ENCODE peak calls at places on chromosomes 16 and 17, in ten cellular contexts. D, E, L, O, P, T, K, F, S and R are unnamed samples. For H3K4me1, the result is how much of the 10 kb centered on the place peaks cover.

GRCh38 chr17:16504974-16505373 is 13.0 kb upstream of the LRRC75A start:
- DNase-seq in D (no peak), E (no peak), L (no peak), O (no peak), P (no peak), T (no peak), K (no peak), F (no peak), S (no peak), R (no peak)

GRCh38 chr16:22007509-22008214 is at the start of gene MOSMO:
- DNase-seq in D (peak), E (peak), L (peak), O (peak), P (peak), T (peak), K (peak), F (peak), S (peak), R (peak)

GRCh38 chr17:57261084-57261461 is 4.8 kb downstream of the MSI2 start:
- DNase-seq in D (no peak), E (no peak), L (peak), O (no peak), P (no peak), T (no peak), K (no peak), F (no peak), S (no peak), R (no peak)

GRCh38 chr16:75758215-75758614 is 31.9 kb upstream of the CPHXL start:
- DNase-seq in D (no peak), E (no peak), L (peak), O (no peak), P (no peak), T (no peak), K (no peak), F (peak), S (peak), R (no peak)

GRCh38 chr16:82096641-82097040 is 61.6 kb downstream of the HSD17B2 start:
- DNase-seq in D (no peak), E (no peak), L (no peak), O (no peak), P (no peak), T (no peak), K (no peak), F (no peak), S (no peak), R (no peak)

GRCh38 chr16:49763826-49764225 is 92.1 kb downstream of the ZNF423 start:
- DNase-seq in D (no peak), E (no peak), L (peak), O (no peak), P (no peak), T (no peak), K (no peak), F (no peak), S (no peak), R (no peak)

GRCh38 chr16:50040028-50040427 is 15.0 kb downstream of the CNEP1R1 start:
- DNase-seq in D (no peak), E (no peak), L (no peak), O (no peak), P (peak), T (no peak), K (no peak), F (no peak), S (no peak), R (no peak)

GRCh38 chr16:49502136-49502881 is 128.7 kb downstream of the C16orf78 start:
- DNase-seq in D (peak), E (no peak), L (no peak), O (no peak), P (no peak), T (no peak), K (no peak), F (no peak), S (no peak), R (no peak)

GRCh38 chr16:17850626-17851265 is 380.0 kb upstream of the XYLT1 start:
- DNase-seq in D (no peak), E (no peak), L (no peak), O (no peak), P (no peak), T (no peak), K (no peak), F (no peak), S (no peak), R (no peak)

GRCh38 chr17:79205688-79206205 is 131.1 kb downstream of the ENGASE start:
- DNase-seq in D (no peak), E (no peak), L (no peak), O (no peak), P (no peak), T (no peak), K (no peak), F (no peak), S (no peak), R (no peak)

GRCh38 chr17:9821921-9822320 is at the start of gene GSG1L2:
- DNase-seq in D (no peak), E (no peak), L (no peak), O (no peak), P (no peak), T (no peak), K (no peak), F (no peak), S (no peak), R (no peak)

GRCh38 chr16:81774348-81774747 is 4.7 kb upstream of the PLCG2 start:
- DNase-seq in D (no peak), E (no peak), L (no peak), O (no peak), P (no peak), T (no peak), K (no peak), F (no peak), S (no peak), R (no peak)

GRCh38 chr17:260031-260791 is 78.8 kb upstream of the DOC2B start:
- DNase-seq in D (no peak), E (no peak), L (no peak), O (no peak), P (peak), T (peak), K (no peak), F (no peak), S (no peak), R (no peak)

GRCh38 chr17:45451131-45451530 is 18.5 kb upstream of the ARHGAP27 start:
- DNase-seq in D (no peak), E (no peak), L (no peak), O (no peak), P (no peak), T (peak), K (no peak), F (no peak), S (no peak), R (no peak)

GRCh38 chr16:66188786-66189725 is 177.4 kb upstream of the CDH5 start:
- DNase-seq in D (no peak), E (no peak), L (peak), O (no peak), P (no peak), T (no peak), K (no peak), F (peak), S (peak), R (no peak)

GRCh38 chr17:70184770-70185169 is 15.4 kb downstream of the KCNJ2 start:
- DNase-seq in D (no peak), E (no peak), L (peak), O (no peak), P (no peak), T (no peak), K (no peak), F (peak), S (no peak), R (peak)

GRCh38 chr17:354651-355556 is 2.3 kb upstream of the RPH3AL start:
- DNase-seq in D (no peak), E (no peak), L (no peak), O (no peak), P (no peak), T (no peak), K (peak), F (no peak), S (no peak), R (peak)

GRCh38 chr17:41498276-41498675 is 7.1 kb downstream of the KRT13 start:
- DNase-seq in D (no peak), E (no peak), L (no peak), O (no peak), P (no peak), T (no peak), K (no peak), F (no peak), S (peak), R (no peak)

GRCh38 chr17:63601439-63602371 is 1.0 kb downstream of the TACO1 start:
- DNase-seq in D (no peak), E (no peak), L (peak), O (no peak), P (no peak), T (no peak), K (no peak), F (peak), S (peak), R (peak)

GRCh38 chr16:87067890-87068289 is 249.3 kb downstream of the C16orf95 start:
- DNase-seq in D (no peak), E (no peak), L (no peak), O (no peak), P (no peak), T (peak), K (no peak), F (no peak), S (no peak), R (no peak)

GRCh38 chr16:1691956-1692355 is 13.9 kb downstream of the JPT2 start:
- DNase-seq in D (no peak), E (no peak), L (peak), O (no peak), P (no peak), T (no peak), K (no peak), F (peak), S (no peak), R (peak)

DNA sequence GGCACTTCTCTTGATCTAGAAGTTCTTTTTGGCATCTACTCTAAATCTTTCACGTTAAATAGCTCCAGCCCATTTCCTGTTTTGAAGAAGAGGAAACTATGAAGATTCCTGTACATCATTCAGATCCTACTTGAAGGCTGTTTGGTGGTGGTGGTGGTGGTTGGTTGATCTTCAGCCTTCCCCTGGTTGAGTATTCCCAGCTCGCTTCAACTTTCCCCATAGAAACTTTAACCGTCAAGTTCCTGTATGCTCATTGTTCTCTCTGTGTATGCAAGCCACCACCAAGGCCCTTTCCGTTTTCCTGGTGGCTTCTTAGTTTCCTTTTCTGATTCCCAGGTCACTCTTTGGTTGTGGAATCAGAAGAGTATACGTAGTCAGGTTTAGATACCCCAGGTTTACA is 3.3 kb downstream of the LRRC46 start:
- DNase-seq in D (no peak), E (no peak), L (no peak), O (no peak), P (no peak), T (no peak), K (no peak), F (no peak), S (no peak), R (no peak)
- H3K4me1 ChIP-seq in D (under half), E (under half), L (under half), O (half or more), P (under half), T (under half), K (under half), F (under half), S (under half), R (under half)

GRCh38 chr17:40326014-40326831 is 17.2 kb downstream of the RARA start:
- DNase-seq in D (peak), E (peak), L (no peak), O (peak), P (peak), T (no peak), K (no peak), F (no peak), S (no peak), R (no peak)

GRCh38 chr17:40327244-40327666 is 18.3 kb downstream of the RARA start:
- DNase-seq in D (no peak), E (no peak), L (no peak), O (peak), P (no peak), T (no peak), K (no peak), F (no peak), S (no peak), R (no peak)

GRCh38 chr17:40327735-40328385 is 18.9 kb downstream of the RARA start:
- DNase-seq in D (no peak), E (no peak), L (no peak), O (peak), P (peak), T (peak), K (no peak), F (no peak), S (no peak), R (no peak)

GRCh38 chr17:40325156-40326013 is 16.4 kb downstream of the RARA start:
- DNase-seq in D (peak), E (peak), L (no peak), O (peak), P (peak), T (no peak), K (peak), F (no peak), S (no peak), R (no peak)

DNA sequence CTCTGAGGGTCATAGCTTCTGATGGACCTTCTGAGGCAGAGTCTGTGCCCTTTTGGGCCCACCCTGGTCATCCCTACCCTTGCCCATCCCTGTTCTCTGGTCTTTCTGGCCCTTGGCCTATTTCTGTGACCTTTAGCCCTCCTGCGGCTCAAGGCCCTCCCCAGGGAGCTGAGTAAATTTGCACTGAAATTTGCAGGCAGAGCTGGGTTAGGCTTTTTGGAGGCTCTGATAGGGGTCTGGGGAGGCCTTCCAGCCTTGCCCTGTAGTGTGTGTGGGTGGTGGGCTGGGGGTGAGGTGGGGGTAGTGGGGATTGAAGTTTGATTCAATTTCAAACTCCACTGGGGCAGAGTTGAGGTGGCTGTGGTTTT is 17.8 kb downstream of the RARA start:
- DNase-seq in D (peak), E (no peak), L (no peak), O (peak), P (peak), T (no peak), K (no peak), F (no peak), S (no peak), R (no peak)
- H3K4me1 ChIP-seq in D (under half), E (half or more), L (half or more), O (half or more), P (half or more), T (half or more), K (half or more), F (half or more), S (half or more), R (under half)

GRCh38 chr17:40329981-40330794 is 21.2 kb downstream of the RARA start:
- DNase-seq in D (no peak), E (peak), L (no peak), O (peak), P (peak), T (peak), K (peak), F (no peak), S (peak), R (no peak)
- H3K4me1 ChIP-seq in D (under half), E (half or more), L (half or more), O (half or more), P (half or more), T (half or more), K (half or more), F (half or more), S (half or more), R (under half)

GRCh38 chr17:58779446-58779845 is 23.8 kb downstream of the PPM1E start:
- DNase-seq in D (no peak), E (no peak), L (no peak), O (no peak), P (no peak), T (no peak), K (no peak), F (no peak), S (no peak), R (no peak)
- H3K4me1 ChIP-seq in D (under half), E (under half), L (under half), O (under half), P (under half), T (under half), K (under half), F (under half), S (under half), R (under half)